ENCODE peak calls at places on chromosomes 1 and 21, in ten cellular contexts. Y, T, M, B, C, G, S, D, W and J are unnamed samples.
A peak's percentile ranks its signal among the peaks of the same experiment; 100 is the strongest.

GRCh38 chr1:43947061-43947889 is 525 bp downstream of the IPO13 start:
- DNase-seq in Y (peak; percentile 58), T (no peak), M (peak; percentile 59), B (no peak), C (peak; percentile 45), G (no peak), S (no peak), D (no peak), W (no peak), J (no peak)

GRCh38 chr1:60978421-60979357 is 103.7 kb upstream of the NFIA start:
- DNase-seq in Y (peak; percentile 30), T (peak; percentile 50), M (peak; percentile 20), B (no peak), C (peak; percentile 15), G (peak; percentile 26), S (peak; percentile 38), D (peak; percentile 50), W (no peak), J (no peak)

GRCh38 chr21:29649370-29649963 is 290.3 kb downstream of the GRIK1 start:
- DNase-seq in Y (no peak), T (no peak), M (no peak), B (no peak), C (no peak), G (no peak), S (no peak), D (no peak), W (no peak), J (no peak)

GRCh38 chr1:203548917-203549708 is 55.2 kb downstream of the OPTC start:
- DNase-seq in Y (no peak), T (no peak), M (no peak), B (no peak), C (no peak), G (no peak), S (peak; percentile 60), D (no peak), W (peak; percentile 9), J (no peak)

GRCh38 chr1:85316324-85316723 is 39.9 kb upstream of the BCL10 start:
- DNase-seq in Y (no peak), T (no peak), M (no peak), B (no peak), C (no peak), G (no peak), S (no peak), D (no peak), W (no peak), J (no peak)

GRCh38 chr1:86516366-86516765 is 30.5 kb upstream of the CLCA4 start:
- DNase-seq in Y (no peak), T (no peak), M (no peak), B (no peak), C (no peak), G (no peak), S (no peak), D (no peak), W (no peak), J (no peak)

GRCh38 chr1:205061665-205062069 is 18.7 kb downstream of the CNTN2 start:
- DNase-seq in Y (peak; percentile 68), T (peak; percentile 52), M (peak; percentile 66), B (no peak), C (peak; percentile 13), G (peak; percentile 77), S (peak; percentile 48), D (peak; percentile 73), W (peak; percentile 79), J (peak; percentile 69)

GRCh38 chr1:1780598-1781525 is 2.6 kb upstream of the NADK start:
- DNase-seq in Y (no peak), T (no peak), M (no peak), B (no peak), C (no peak), G (no peak), S (no peak), D (no peak), W (no peak), J (peak; percentile 42)

GRCh38 chr1:30183895-30184294 is 539.5 kb downstream of the MATN1 start:
- DNase-seq in Y (no peak), T (no peak), M (no peak), B (no peak), C (no peak), G (no peak), S (no peak), D (peak; percentile 38), W (no peak), J (no peak)

GRCh38 chr1:195345149-195345548 is 1263.1 kb downstream of the KCNT2 start:
- DNase-seq in Y (no peak), T (no peak), M (no peak), B (no peak), C (no peak), G (no peak), S (no peak), D (no peak), W (peak; percentile 40), J (peak; percentile 11)

GRCh38 chr1:67746299-67746698 is 61.3 kb downstream of the GADD45A start:
- DNase-seq in Y (no peak), T (no peak), M (no peak), B (no peak), C (no peak), G (no peak), S (no peak), D (no peak), W (no peak), J (no peak)

GRCh38 chr1:213987876-213988638 is at the start of gene PROX1:
- DNase-seq in Y (peak; percentile 78), T (peak; percentile 87), M (peak; percentile 78), B (no peak), C (peak; percentile 73), G (no peak), S (peak; percentile 68), D (no peak), W (peak; percentile 77), J (peak; percentile 66)

GRCh38 chr1:63885899-63886298 is 112.1 kb downstream of the ROR1 start:
- DNase-seq in Y (no peak), T (no peak), M (no peak), B (no peak), C (no peak), G (no peak), S (no peak), D (no peak), W (no peak), J (no peak)
- H3K4me1 ChIP-seq in Y (peaks cover 39% of the 10 kb centered on the region), T (peaks cover 1% of the 10 kb centered on the region), M (peaks cover 2% of the 10 kb centered on the region), B (no peaks in the 10 kb centered on the region), C (no peaks in the 10 kb centered on the region), G (peaks cover 4% of the 10 kb centered on the region), S (peaks cover 3% of the 10 kb centered on the region), D (no peaks in the 10 kb centered on the region), W (no peaks in the 10 kb centered on the region), J (no peaks in the 10 kb centered on the region)

GRCh38 chr1:41811978-41812852 is 106.5 kb downstream of the HIVEP3 start:
- DNase-seq in Y (peak; percentile 63), T (peak; percentile 92), M (peak; percentile 46), B (no peak), C (no peak), G (peak; percentile 73), S (peak; percentile 59), D (peak; percentile 61), W (no peak), J (no peak)
- H3K4me3 ChIP-seq in Y (no peak overlapping the region), T (no peak overlapping the region), M (no peak overlapping the region), B (no peak overlapping the region), C (no peak overlapping the region), G (no peak overlapping the region), S (no peak overlapping the region), D (no peak overlapping the region), W (no peak overlapping the region), J (no peak overlapping the region)

DNA sequence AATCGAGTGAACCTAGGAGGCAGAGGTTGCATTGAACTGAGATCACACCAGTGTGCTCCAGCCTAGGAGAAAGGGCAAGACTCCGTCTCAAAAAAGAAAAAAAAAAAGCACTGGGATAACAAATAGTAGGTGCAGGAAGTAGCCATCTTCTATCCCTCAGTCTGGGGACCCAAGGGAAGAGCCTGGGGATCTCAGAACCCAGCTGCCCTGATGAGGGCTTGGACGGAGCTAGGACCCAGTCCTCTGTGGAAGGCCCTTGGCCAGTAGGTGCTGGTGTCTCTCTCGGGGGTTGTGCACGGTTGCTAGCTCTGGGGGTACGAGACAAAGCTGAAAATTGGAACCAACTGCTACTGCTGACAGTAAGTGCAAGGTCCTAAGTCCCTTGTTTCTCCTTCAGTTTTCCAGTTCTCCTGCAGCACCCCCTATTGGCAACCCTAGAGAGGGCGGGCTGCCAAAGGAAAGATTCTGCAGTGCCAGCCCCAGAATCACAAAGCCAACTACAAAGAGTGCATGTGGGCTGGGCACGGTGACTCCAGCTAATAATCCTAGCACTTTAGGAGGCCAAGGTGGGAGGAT is 57.6 kb upstream of the KIF1B start:
- DNase-seq in Y (no peak), T (peak; percentile 48), M (peak; percentile 37), B (no peak), C (no peak), G (peak; percentile 32), S (peak; percentile 40), D (no peak), W (no peak), J (no peak)
- H3K27ac ChIP-seq in Y (peak overlapping the region; percentile 85), T (no peak overlapping the region), M (peak overlapping the region; percentile 86), B (no peak overlapping the region), C (peak overlapping the region; percentile 84), G (no peak overlapping the region), S (no peak overlapping the region), D (no peak overlapping the region), W (no peak overlapping the region), J (no peak overlapping the region)

GRCh38 chr1:235931181-235931738 is 64.6 kb upstream of the LYST start:
- DNase-seq in Y (no peak), T (no peak), M (no peak), B (no peak), C (no peak), G (no peak), S (no peak), D (no peak), W (no peak), J (no peak)

GRCh38 chr1:235933483-235934116 is 66.9 kb upstream of the LYST start:
- DNase-seq in Y (no peak), T (no peak), M (no peak), B (no peak), C (no peak), G (no peak), S (no peak), D (no peak), W (peak; percentile 70), J (peak; percentile 63)

GRCh38 chr1:235933017-235933416 is 66.3 kb upstream of the LYST start:
- DNase-seq in Y (no peak), T (no peak), M (no peak), B (no peak), C (no peak), G (no peak), S (peak; percentile 82), D (no peak), W (no peak), J (no peak)

GRCh38 chr1:235930543-235930942 is 63.8 kb upstream of the LYST start:
- DNase-seq in Y (no peak), T (no peak), M (no peak), B (no peak), C (no peak), G (peak; percentile 77), S (no peak), D (no peak), W (no peak), J (no peak)

GRCh38 chr1:235932090-235932510 is 65.4 kb upstream of the LYST start:
- DNase-seq in Y (no peak), T (no peak), M (no peak), B (no peak), C (no peak), G (peak; percentile 87), S (peak; percentile 86), D (no peak), W (peak; percentile 73), J (peak; percentile 61)
- H3K4me1 ChIP-seq in Y (peaks cover 7% of the 10 kb centered on the region), T (peaks cover 1% of the 10 kb centered on the region), M (no peaks in the 10 kb centered on the region), B (no peaks in the 10 kb centered on the region), C (no peaks in the 10 kb centered on the region), G (peaks cover 42% of the 10 kb centered on the region), S (peaks cover 33% of the 10 kb centered on the region), D (no peaks in the 10 kb centered on the region), W (peaks cover 25% of the 10 kb centered on the region), J (peaks cover 37% of the 10 kb centered on the region)